ENCODE peak calls at places on chromosomes 11 and 22, in four cellular contexts. One of them, this sample, is unnamed.

GRCh38 chr11:117435296-117435695 is 107.6 kb downstream of the CEP164 start:
- DNase-seq in fibroblast of the conjunctiva: no peak
- DNase-seq in NCI-H748 treated with DMSO at 0.1 percent for 48 hours: no peak
- DNase-seq in left ventricle myocardium inferior: no peak
- DNase-seq in this sample: no peak

GRCh38 chr22:41619979-41620645 is 731 bp downstream of the DESI1 start:
- DNase-seq in fibroblast of the conjunctiva: no peak
- DNase-seq in left ventricle myocardium inferior: peak; percentile 36
- DNase-seq in NCI-H748 treated with DMSO at 0.1 percent for 48 hours: no peak
- DNase-seq in this sample: peak; percentile 29

GRCh38 chr11:86790073-86790727 is 10.1 kb upstream of the PRSS23 start:
- DNase-seq in fibroblast of the conjunctiva: no peak
- DNase-seq in left ventricle myocardium inferior: no peak
- DNase-seq in NCI-H748 treated with DMSO at 0.1 percent for 48 hours: no peak
- DNase-seq in this sample: no peak

GRCh38 chr11:89540826-89541225 is 49.7 kb upstream of the NOX4 start:
- DNase-seq in fibroblast of the conjunctiva: no peak
- DNase-seq in NCI-H748 treated with DMSO at 0.1 percent for 48 hours: no peak
- DNase-seq in left ventricle myocardium inferior: no peak
- DNase-seq in this sample: no peak

GRCh38 chr11:126149759-126150236 is 61.7 kb downstream of the RPUSD4 start:
- DNase-seq in left ventricle myocardium inferior: no peak
- DNase-seq in fibroblast of the conjunctiva: peak; percentile 37
- DNase-seq in NCI-H748 treated with DMSO at 0.1 percent for 48 hours: no peak
- DNase-seq in this sample: no peak

GRCh38 chr22:22754961-22755777 is 110.8 kb downstream of the GGTLC2 start:
- DNase-seq in fibroblast of the conjunctiva: no peak
- DNase-seq in left ventricle myocardium inferior: no peak
- DNase-seq in NCI-H748 treated with DMSO at 0.1 percent for 48 hours: no peak
- DNase-seq in this sample: no peak

GRCh38 chr22:42842658-42843370 is 14.3 kb downstream of the ARFGAP3 start:
- DNase-seq in fibroblast of the conjunctiva: no peak
- DNase-seq in left ventricle myocardium inferior: no peak
- DNase-seq in NCI-H748 treated with DMSO at 0.1 percent for 48 hours: no peak
- DNase-seq in this sample: no peak

GRCh38 chr11:8775341-8776133 is 92.9 kb downstream of the RPL27A start:
- DNase-seq in NCI-H748 treated with DMSO at 0.1 percent for 48 hours: no peak
- DNase-seq in left ventricle myocardium inferior: no peak
- DNase-seq in fibroblast of the conjunctiva: no peak
- DNase-seq in this sample: no peak

GRCh38 chr22:25169278-25170031 is 30.2 kb upstream of the CRYBB3 start:
- DNase-seq in NCI-H748 treated with DMSO at 0.1 percent for 48 hours: no peak
- DNase-seq in left ventricle myocardium inferior: no peak
- DNase-seq in fibroblast of the conjunctiva: no peak
- DNase-seq in this sample: no peak

GRCh38 chr11:134901955-134902707 is 490.1 kb upstream of the B3GAT1 start:
- DNase-seq in left ventricle myocardium inferior: no peak
- DNase-seq in NCI-H748 treated with DMSO at 0.1 percent for 48 hours: no peak
- DNase-seq in fibroblast of the conjunctiva: no peak
- DNase-seq in this sample: no peak

GRCh38 chr11:61048368-61049065 is 53.8 kb upstream of the CD5 start:
- DNase-seq in left ventricle myocardium inferior: no peak
- DNase-seq in NCI-H748 treated with DMSO at 0.1 percent for 48 hours: no peak
- DNase-seq in fibroblast of the conjunctiva: no peak
- DNase-seq in this sample: no peak

GRCh38 chr11:108069947-108070346 is 51.4 kb upstream of the ACAT1 start:
- DNase-seq in fibroblast of the conjunctiva: peak; percentile 14
- DNase-seq in left ventricle myocardium inferior: no peak
- DNase-seq in NCI-H748 treated with DMSO at 0.1 percent for 48 hours: no peak
- DNase-seq in this sample: no peak

GRCh38 chr22:23071163-23072034 is 1.1 kb downstream of the GNAZ start:
- DNase-seq in NCI-H748 treated with DMSO at 0.1 percent for 48 hours: no peak
- DNase-seq in fibroblast of the conjunctiva: no peak
- DNase-seq in left ventricle myocardium inferior: peak; percentile 13
- DNase-seq in this sample: no peak

GRCh38 chr22:41780714-41781507 is 19.6 kb upstream of the CCDC134 start:
- DNase-seq in NCI-H748 treated with DMSO at 0.1 percent for 48 hours: no peak
- DNase-seq in fibroblast of the conjunctiva: no peak
- DNase-seq in left ventricle myocardium inferior: peak; percentile 35
- DNase-seq in this sample: peak; percentile 9